ENCODE peak calls at places on chromosomes 16 and 17, in nine cellular contexts. Y, F, U, W, J, K, Q, P and N are unnamed samples.

GRCh38 chr17:50464736-50465135 is 3.9 kb downstream of the CHAD start:
- DNase-seq in F (no peak), W (no peak), Q (no peak), U (no peak), J (no peak), K (no peak), Y (no peak), P (no peak), N (no peak)

GRCh38 chr16:15897834-15898254 is 9.4 kb upstream of the CEP20 start:
- DNase-seq in P (no peak), Y (peak; percentile 77), W (peak; percentile 23), Q (no peak), F (no peak), K (no peak), U (no peak), J (peak; percentile 73), N (no peak)

GRCh38 chr16:88712362-88712979 is 6.2 kb downstream of the CTU2 start:
- DNase-seq in U (no peak), J (no peak), Y (no peak), F (no peak), P (no peak), K (no peak), Q (no peak), W (no peak), N (no peak)

GRCh38 chr17:63919311-63919723 is 678 bp upstream of the GH1 start:
- DNase-seq in Q (no peak), P (peak; percentile 47), Y (peak; percentile 54), F (peak; percentile 53), U (peak; percentile 53), W (peak; percentile 45), J (peak; percentile 29), K (no peak), N (peak; percentile 7)

GRCh38 chr17:16250635-16251034 is 33.6 kb downstream of the PIGL start:
- DNase-seq in U (no peak), F (peak; percentile 59), K (no peak), P (no peak), Y (peak; percentile 43), Q (no peak), W (no peak), J (peak; percentile 60), N (no peak)

GRCh38 chr16:2690852-2691251 is 8.5 kb downstream of the KCTD5 start:
- DNase-seq in J (no peak), F (no peak), W (no peak), K (peak; percentile 21), Q (no peak), P (no peak), U (no peak), Y (no peak), N (no peak)

GRCh38 chr17:63698886-63699637 is 863 bp downstream of the LIMD2 start:
- DNase-seq in K (no peak), U (peak; percentile 83), Y (no peak), J (peak; percentile 47), P (peak; percentile 50), Q (peak; percentile 76), F (peak; percentile 55), W (no peak), N (no peak)

GRCh38 chr16:28981517-28981916 is 3.3 kb upstream of the LAT start:
- DNase-seq in Q (no peak), P (no peak), K (no peak), J (no peak), U (no peak), W (no peak), Y (no peak), F (no peak), N (no peak)

GRCh38 chr17:77206557-77206956 is 65.8 kb downstream of the SEC14L1 start:
- DNase-seq in K (no peak), U (no peak), Y (no peak), W (no peak), P (no peak), F (no peak), Q (peak; percentile 35), J (no peak), N (no peak)

GRCh38 chr17:8630227-8630801 is at the start of gene MYH10:
- DNase-seq in Y (no peak), U (no peak), K (no peak), Q (no peak), F (no peak), W (no peak), J (no peak), P (no peak), N (no peak)

GRCh38 chr17:6110592-6110991 is 40.4 kb downstream of the WSCD1 start:
- DNase-seq in W (no peak), Y (peak; percentile 8), K (no peak), P (no peak), U (no peak), F (no peak), Q (no peak), J (peak; percentile 38), N (peak; percentile 12)

DNA sequence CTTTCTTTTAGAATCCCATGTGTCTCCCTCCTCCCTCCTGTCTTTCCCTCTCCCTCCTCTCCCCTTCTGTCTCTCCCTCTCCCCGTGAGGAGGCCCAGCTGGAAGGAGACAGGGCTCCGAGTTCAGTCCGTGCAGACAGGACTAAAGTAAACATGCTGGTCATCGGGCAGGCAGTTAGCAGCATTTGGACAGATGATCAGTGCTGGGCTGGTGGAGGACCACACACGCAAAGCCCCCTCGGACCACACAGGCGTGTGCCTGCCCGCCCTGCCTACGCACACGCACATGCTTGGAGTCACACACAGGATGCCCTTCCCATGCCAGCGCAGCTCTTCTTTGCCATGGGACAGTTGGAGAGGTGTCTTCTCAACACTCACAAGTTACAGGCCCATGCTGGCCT is 215.8 kb upstream of the FOXF1 start:
- DNase-seq in Y (no peak), J (no peak), F (no peak), U (no peak), K (no peak), P (no peak), W (no peak), Q (no peak), N (no peak)
- H3K27me3 ChIP-seq in Y (no peaks in the 10 kb centered on the region), J (no peaks in the 10 kb centered on the region), F (peaks cover 26% of the 10 kb centered on the region), U (peaks cover 9% of the 10 kb centered on the region), K (peaks cover 99% of the 10 kb centered on the region), P (peaks cover 27% of the 10 kb centered on the region), W (peaks cover 72% of the 10 kb centered on the region), Q (no peaks in the 10 kb centered on the region), N (peaks cover 80% of the 10 kb centered on the region)

GRCh38 chr16:85687651-85688471 is 893 bp downstream of the GINS2 start:
- DNase-seq in K (no peak), P (no peak), Q (no peak), U (no peak), J (no peak), F (no peak), Y (no peak), W (no peak), N (no peak)
- H3K4me3 ChIP-seq in K (peak overlapping the region; percentile 77), P (peak overlapping the region; percentile 80), Q (peak overlapping the region; percentile 56), U (no peak overlapping the region), J (peak overlapping the region; percentile 71), F (peak overlapping the region; percentile 40), Y (peak overlapping the region; percentile 66), W (peak overlapping the region; percentile 70), N (peak overlapping the region; percentile 72)

GRCh38 chr17:52298881-52299280 is 140.4 kb upstream of the CA10 start:
- DNase-seq in U (no peak), P (no peak), W (no peak), K (no peak), F (no peak), Y (no peak), Q (no peak), J (no peak), N (no peak)

DNA sequence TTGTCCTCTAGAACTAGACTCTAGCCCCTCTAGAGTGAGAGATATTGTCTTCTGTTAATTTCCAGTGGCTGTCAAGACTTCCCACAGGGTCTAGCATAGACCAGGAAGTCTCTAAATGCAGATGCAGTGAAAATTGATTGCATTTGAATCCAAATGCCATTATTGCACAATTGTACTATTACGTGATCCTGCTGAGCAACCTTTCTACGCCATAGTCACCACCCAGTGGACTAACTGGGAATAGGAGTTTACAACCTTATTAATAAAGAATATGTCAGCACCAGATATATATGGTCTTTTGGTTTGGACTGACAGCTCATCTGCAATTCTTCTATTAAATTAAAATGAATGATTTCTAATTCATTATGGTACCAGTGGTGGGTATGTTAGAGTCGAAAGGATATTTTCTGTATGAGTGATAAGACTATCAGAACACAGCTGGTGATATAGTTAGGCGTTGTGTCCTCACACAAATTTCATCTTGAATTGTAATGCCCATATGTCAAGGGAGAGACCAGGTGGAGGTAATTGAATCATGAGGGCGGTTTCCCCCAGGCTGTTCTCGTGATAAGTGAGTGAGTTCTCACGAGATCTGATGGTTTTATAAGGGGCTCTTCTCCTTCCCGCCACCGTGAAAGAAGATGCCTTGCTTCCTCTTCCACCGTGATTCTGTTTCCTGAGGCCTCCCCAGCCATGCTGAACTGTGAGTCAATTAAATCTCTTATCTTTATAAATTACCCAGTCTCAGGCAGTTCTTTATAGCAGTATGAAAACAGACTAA is 138.9 kb upstream of the CA10 start:
- DNase-seq in Y (peak; percentile 49), Q (no peak), U (no peak), P (no peak), F (no peak), J (no peak), K (no peak), W (no peak), N (no peak)
- TF ChIP-seq CTCF in Y (peak; percentile 34), Q (no peak), U (no peak), P (no peak), F (peak; percentile 37), J (no peak), K (peak; percentile 32), W (no peak), N (peak; percentile 8)

DNA sequence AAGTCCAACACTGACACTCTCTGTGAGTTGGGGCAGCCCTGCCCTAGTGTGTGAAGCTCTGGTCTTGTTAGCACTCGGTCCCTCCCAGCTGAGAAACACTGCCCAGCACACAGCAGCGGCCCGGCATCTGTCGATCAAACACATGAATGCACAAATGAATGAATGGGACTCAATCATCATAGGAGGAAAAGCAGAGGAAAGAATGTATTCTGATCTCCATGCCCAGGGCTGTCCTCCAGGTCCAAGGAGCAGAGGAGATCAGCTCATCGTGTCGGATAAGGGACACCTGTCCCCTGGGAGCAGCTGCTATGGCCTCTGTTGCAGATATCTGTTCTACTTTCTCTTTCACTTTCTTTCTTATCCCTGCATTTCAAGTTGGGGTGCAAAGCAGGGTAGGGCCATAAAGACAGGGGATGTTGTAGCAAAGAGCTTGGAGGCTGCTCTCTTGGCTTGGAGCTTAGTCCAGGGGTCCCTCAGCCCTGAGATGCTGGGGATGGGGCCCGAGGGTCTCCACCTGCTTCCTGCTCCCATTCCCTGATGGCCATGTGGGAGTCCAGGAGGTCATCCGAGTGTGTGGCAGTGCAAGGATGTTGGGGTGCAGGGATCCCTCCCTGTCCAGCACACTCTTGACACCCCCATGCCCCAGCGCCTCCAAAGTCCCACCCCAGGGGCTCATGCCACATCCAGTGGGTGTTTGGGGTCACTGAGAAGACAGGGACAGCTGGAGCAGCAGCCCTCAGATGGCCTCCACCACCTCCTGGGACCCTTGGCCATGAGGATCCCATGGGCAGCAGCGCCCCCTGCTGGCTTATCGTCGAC is 88.2 kb downstream of the IRF8 start:
- DNase-seq in Y (no peak), U (peak; percentile 9), P (no peak), W (no peak), Q (no peak), F (no peak), K (no peak), J (no peak), N (no peak)
- H3K27me3 ChIP-seq in Y (peaks cover 2% of the 10 kb centered on the region), U (no peaks in the 10 kb centered on the region), P (peaks cover 10% of the 10 kb centered on the region), W (peaks cover 62% of the 10 kb centered on the region), Q (no peaks in the 10 kb centered on the region), F (peaks cover 4% of the 10 kb centered on the region), K (peaks cover 35% of the 10 kb centered on the region), J (peaks cover 21% of the 10 kb centered on the region), N (peaks cover 12% of the 10 kb centered on the region)

DNA sequence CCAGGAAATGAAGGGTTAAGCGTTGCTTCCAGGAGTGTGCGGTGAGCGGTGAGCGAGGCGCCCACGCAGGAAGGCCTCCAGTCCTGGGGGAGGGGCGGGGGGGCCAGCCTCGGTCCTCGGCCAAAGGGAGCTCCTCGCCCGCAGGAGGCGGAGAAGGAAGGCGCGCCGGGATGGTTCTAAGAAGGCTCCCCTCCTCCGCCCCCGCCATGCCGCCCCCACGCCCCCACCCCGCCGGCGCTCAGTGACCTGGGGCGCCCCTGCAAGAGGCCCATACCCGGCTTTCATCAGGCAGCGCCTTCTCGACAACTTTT is 2.2 kb downstream of the RBFOX3 start:
- DNase-seq in J (no peak), P (no peak), Y (no peak), F (no peak), K (no peak), W (no peak), Q (no peak), U (no peak), N (no peak)
- H3K4me3 ChIP-seq in J (no peak overlapping the region), P (no peak overlapping the region), Y (no peak overlapping the region), F (no peak overlapping the region), K (peak overlapping the region; percentile 68), W (no peak overlapping the region), Q (no peak overlapping the region), U (no peak overlapping the region), N (no peak overlapping the region)